ENCODE peak calls at places on chromosomes 5 and 9, in four cellular contexts. E is tibial nerve, K is GM23248, C is left lung. F is an unnamed sample. For H3K4me1, the result is how much of the 10 kb centered on the place peaks cover.

GRCh38 chr5:58922392-58923171 is 339.7 kb downstream of the RAB3C start:
- DNase-seq in E (peak), K (peak), C (peak), F (peak)

GRCh38 chr5:1523793-1524480 is at the start of gene LPCAT1:
- DNase-seq in K (peak), E (peak), C (peak), F (peak)

GRCh38 chr5:43305948-43306563 is 7.2 kb downstream of the HMGCS1 start:
- DNase-seq in K (peak), E (no peak), C (no peak), F (no peak)

GRCh38 chr9:11269036-11269435 is 656.2 kb upstream of the PTPRD start:
- DNase-seq in C (no peak), K (no peak), E (no peak), F (no peak)

GRCh38 chr5:116130471-116130870 is 45.6 kb downstream of the COMMD10 start:
- DNase-seq in C (no peak), E (no peak), K (peak), F (no peak)

GRCh38 chr9:70609542-70610286 is 195.3 kb upstream of the KLF9 start:
- DNase-seq in E (peak), K (peak), C (peak), F (peak)

GRCh38 chr5:95955996-95956899 is 5.4 kb downstream of the ELL2 start:
- DNase-seq in K (peak), C (no peak), E (no peak), F (no peak)

GRCh38 chr5:94693043-94693822 is 74.8 kb downstream of the SLF1 start:
- DNase-seq in C (no peak), K (peak), E (no peak), F (no peak)

GRCh38 chr9:82923410-82924242 is 139.3 kb downstream of the RASEF start:
- DNase-seq in C (no peak), K (no peak), E (no peak), F (no peak)

GRCh38 chr9:106875548-106875947 is 12.6 kb downstream of the ZNF462 start:
- DNase-seq in K (no peak), C (no peak), E (no peak), F (no peak)

GRCh38 chr5:146805099-146805498 is 73.5 kb downstream of the PPP2R2B start:
- DNase-seq in C (no peak), E (no peak), K (peak), F (no peak)

GRCh38 chr9:76905984-76906861 is at the start of gene PRUNE2:
- DNase-seq in C (peak), K (peak), E (no peak), F (peak)

GRCh38 chr5:125198270-125198974 is 452.0 kb upstream of the ZNF608 start:
- DNase-seq in K (peak), C (peak), E (peak), F (peak)

GRCh38 chr9:68878450-68878849 is 135.5 kb downstream of the PRKACG start:
- DNase-seq in E (no peak), C (no peak), K (no peak), F (no peak)
- H3K4me1 ChIP-seq in E (under half), C (under half), K (under half), F (under half)

DNA sequence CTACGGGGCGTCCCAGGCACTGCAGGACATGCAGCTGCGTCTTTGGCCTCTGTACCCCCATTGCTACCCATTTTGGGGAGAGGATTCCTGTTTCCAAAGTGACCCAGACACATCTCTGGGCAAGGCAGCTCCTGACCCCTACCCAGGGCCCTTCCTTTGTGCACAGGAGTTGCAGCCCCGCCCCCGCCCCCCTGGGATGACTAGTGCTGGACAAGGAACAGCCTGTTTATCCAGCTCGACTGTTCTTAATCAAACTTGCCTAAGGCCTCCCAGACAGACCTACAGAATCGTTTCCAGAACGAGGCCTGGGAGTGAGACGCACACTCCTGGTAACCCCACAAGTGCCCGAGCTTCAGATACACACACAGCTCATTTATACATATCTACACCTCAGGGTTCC is 13.2 kb downstream of the DIPK1B start:
- DNase-seq in E (no peak), C (no peak), K (peak), F (no peak)
- H3K4me1 ChIP-seq in E (under half), C (half or more), K (under half), F (under half)

GRCh38 chr9:111924281-111924680 is 27.7 kb downstream of the UGCG start:
- DNase-seq in K (no peak), C (no peak), E (no peak), F (no peak)
- H3K4me1 ChIP-seq in K (under half), C (half or more), E (under half), F (under half)

GRCh38 chr9:124281934-124282351 is 24.2 kb downstream of the NEK6 start:
- DNase-seq in E (no peak), K (no peak), C (no peak), F (no peak)
- H3K4me1 ChIP-seq in E (half or more), K (under half), C (half or more), F (under half)

GRCh38 chr5:172144291-172144815 is 43.7 kb downstream of the STK10 start:
- DNase-seq in C (peak), K (peak), E (peak), F (no peak)

GRCh38 chr5:172143875-172144274 is 44.1 kb downstream of the STK10 start:
- DNase-seq in C (no peak), E (no peak), K (no peak), F (no peak)

GRCh38 chr5:172145870-172146747 is 41.9 kb downstream of the STK10 start:
- DNase-seq in K (no peak), E (no peak), C (peak), F (no peak)

GRCh38 chr5:172146748-172147092 is 41.3 kb downstream of the STK10 start:
- DNase-seq in C (no peak), K (no peak), E (no peak), F (no peak)

DNA sequence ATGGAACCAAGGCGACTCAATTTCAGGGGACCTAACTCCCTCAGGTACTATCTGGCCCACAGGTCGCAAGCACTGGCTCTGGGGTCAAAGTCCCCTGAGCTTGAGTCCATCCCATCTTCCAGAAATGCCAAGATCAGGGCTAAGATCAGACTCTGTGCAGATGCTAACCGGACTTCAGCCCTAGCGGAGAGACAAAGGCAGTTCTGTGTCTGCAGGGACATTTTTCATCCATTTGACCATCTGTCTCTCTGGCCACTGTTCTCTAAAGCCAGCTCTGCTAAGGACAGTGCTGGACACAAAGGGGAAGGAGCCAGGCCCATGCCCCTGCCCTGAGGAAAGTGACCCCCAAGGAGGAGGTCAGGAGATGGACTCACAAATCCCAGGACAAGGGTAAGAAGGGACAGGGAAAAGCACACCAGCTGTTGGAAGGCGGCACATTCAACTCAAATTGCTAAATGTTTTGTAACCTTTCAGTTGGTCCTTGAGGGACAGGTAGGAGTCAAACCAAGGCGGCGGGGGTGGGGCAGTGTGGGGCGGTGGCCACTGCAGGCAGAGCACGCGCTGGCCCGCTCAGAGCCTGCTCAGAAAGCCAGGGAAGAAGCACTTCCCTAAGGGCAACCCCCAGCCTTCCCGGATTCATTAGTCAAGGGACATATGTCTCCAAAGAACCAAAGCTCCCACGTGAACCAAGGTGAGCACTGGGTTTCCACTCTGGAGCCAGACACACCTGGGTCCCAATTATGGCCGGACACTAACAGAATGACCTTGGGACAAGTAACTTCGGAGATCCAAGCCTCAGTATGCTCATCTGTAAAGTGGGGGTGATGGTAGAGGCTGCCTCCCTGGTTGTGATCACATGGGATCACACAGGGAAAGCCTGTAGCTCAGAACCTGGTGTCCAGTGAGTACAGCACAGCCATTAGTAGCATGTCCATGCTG is 42.8 kb downstream of the STK10 start:
- DNase-seq in E (no peak), K (no peak), C (no peak), F (no peak)
- H3K4me1 ChIP-seq in E (under half), K (under half), C (half or more), F (under half)

GRCh38 chr5:142426676-142427364 is 102.0 kb upstream of the SPRY4 start:
- DNase-seq in C (no peak), E (no peak), K (no peak), F (no peak)

GRCh38 chr5:142428036-142428772 is 103.4 kb upstream of the SPRY4 start:
- DNase-seq in K (no peak), E (no peak), C (no peak), F (no peak)

GRCh38 chr5:142426129-142426641 is 101.4 kb upstream of the SPRY4 start:
- DNase-seq in C (no peak), E (no peak), K (peak), F (peak)

GRCh38 chr5:142427529-142427928 is 102.7 kb upstream of the SPRY4 start:
- DNase-seq in E (no peak), C (no peak), K (no peak), F (no peak)

GRCh38 chr5:142428773-142429473 is 104.1 kb upstream of the SPRY4 start:
- DNase-seq in K (no peak), E (no peak), C (no peak), F (no peak)
- H3K4me1 ChIP-seq in K (under half), E (under half), C (under half), F (under half)

DNA sequence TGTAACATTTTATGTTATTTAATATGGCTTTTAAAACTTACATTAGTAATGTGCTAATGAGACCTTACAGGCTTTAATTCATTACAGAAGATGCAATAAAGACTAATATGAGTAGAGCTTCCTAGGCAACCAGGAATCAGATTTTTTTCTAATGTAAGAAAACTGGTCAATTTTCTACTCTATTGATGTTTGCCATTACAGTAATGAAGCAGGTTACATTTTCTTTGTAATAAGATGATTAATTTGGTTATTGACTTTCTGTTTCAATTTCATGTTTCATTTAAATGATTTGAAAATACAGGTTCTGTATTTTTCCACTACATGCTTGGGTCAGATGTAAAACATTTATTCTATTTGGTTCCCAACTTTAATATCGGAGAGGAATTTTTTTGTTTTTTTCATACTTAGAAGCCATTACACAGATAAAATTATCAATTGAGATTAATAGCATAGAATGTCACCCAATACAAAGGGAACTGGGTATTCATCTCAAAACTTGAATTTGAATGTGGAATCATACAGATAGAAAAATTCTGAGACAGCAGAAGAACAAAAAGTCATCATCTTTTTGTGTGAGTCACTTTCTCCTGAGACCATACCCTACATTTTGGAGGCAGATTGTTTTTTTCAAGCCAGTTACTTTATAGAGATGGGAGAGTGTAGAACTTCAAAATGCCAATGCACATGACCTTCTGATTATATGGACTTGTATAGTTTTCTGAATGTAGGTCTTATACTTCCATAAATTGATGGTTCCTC is 133.6 kb upstream of the HMHB1 start:
- DNase-seq in C (no peak), E (no peak), K (no peak), F (no peak)
- H3K4me1 ChIP-seq in C (under half), E (under half), K (under half), F (under half)

F was measured in psoas muscle.